ENCODE peak calls at places on chromosomes 1 and 21, in ten cellular contexts. G is upper lobe of left lung; V is activated CD8-positive, alpha-beta T cell treated with anti-CD3 and anti-CD28 coated beads, Interleukin-2, amount 10 ng/mL, durations not matched to agents 7 days and 5 days; N is CD4-positive, CD25-positive, alpha-beta regulatory T cell; H is activated T-helper 17 cell treated with anti-CD3 and anti-CD28 coated beads, Interleukin-2, amount 50 U/mL, for 72 hours; K is left lung; B is activated CD8-positive, alpha-beta memory T cell treated with anti-CD3 and anti-CD28 coated beads, Interleukin-2, amount 10 ng/mL, durations not matched to agents 7 days and 5 days; I is sciatic nerve; M is naive thymus-derived CD4-positive, alpha-beta T cell; E is PC-3. P is an unnamed sample.
A peak's percentile ranks its signal among the peaks of the same experiment; 100 is the strongest.

GRCh38 chr1:91130256-91130985 is 108.6 kb upstream of the ZNF644 start:
- ATAC-seq in E (no peak), V (no peak), H (no peak), G (no peak), B (no peak), I (no peak), K (no peak), M (no peak), N (no peak), P (no peak)

GRCh38 chr1:8006037-8006963 is 19.8 kb downstream of the ERRFI1 start:
- ATAC-seq in I (no peak), E (peak; percentile 9), V (no peak), H (no peak), K (peak; percentile 52), B (no peak), N (no peak), G (no peak), M (no peak), P (no peak)

GRCh38 chr1:59747469-59748014 is 67.2 kb upstream of the HOOK1 start:
- ATAC-seq in I (no peak), N (no peak), G (no peak), V (no peak), K (no peak), B (no peak), H (no peak), M (no peak), E (no peak), P (peak; percentile 33)

GRCh38 chr1:206722751-206723499 is 38.2 kb downstream of the MAPKAPK2 start:
- ATAC-seq in G (no peak), N (no peak), M (no peak), B (no peak), K (no peak), H (no peak), E (no peak), V (no peak), I (no peak), P (no peak)

GRCh38 chr1:79629414-79629813 is 622.9 kb upstream of the ADGRL4 start:
- ATAC-seq in M (no peak), H (no peak), V (no peak), E (no peak), B (no peak), N (no peak), G (no peak), K (no peak), I (no peak), P (no peak)

GRCh38 chr21:35048183-35048601 is 910 bp downstream of the RUNX1 start:
- ATAC-seq in H (no peak), G (peak; percentile 54), M (no peak), K (peak; percentile 29), B (peak; percentile 3), I (peak; percentile 21), E (peak; percentile 19), V (peak; percentile 15), N (no peak), P (peak; percentile 78)

GRCh38 chr1:88851303-88852063 is 39.9 kb downstream of the GTF2B start:
- ATAC-seq in H (no peak), M (peak; percentile 28), K (no peak), E (no peak), B (no peak), G (no peak), V (no peak), N (no peak), I (no peak), P (no peak)

GRCh38 chr1:181647314-181648035 is 164.2 kb downstream of the CACNA1E start:
- ATAC-seq in K (peak; percentile 75), V (no peak), N (no peak), E (no peak), H (no peak), M (no peak), I (no peak), G (no peak), B (no peak), P (no peak)

GRCh38 chr1:234661249-234661928 is 51.4 kb upstream of the IRF2BP2 start:
- ATAC-seq in H (no peak), K (no peak), M (no peak), E (no peak), B (no peak), G (no peak), N (no peak), V (no peak), I (no peak), P (no peak)

GRCh38 chr1:175267716-175268416 is 75.3 kb upstream of the KIAA0040 start:
- ATAC-seq in N (no peak), I (peak; percentile 96), K (peak; percentile 84), B (no peak), M (no peak), V (no peak), G (peak; percentile 92), H (no peak), E (no peak), P (no peak)

GRCh38 chr1:229138066-229138465 is 132.8 kb upstream of the RAB4A start:
- ATAC-seq in E (no peak), M (no peak), G (no peak), B (no peak), I (no peak), K (no peak), H (no peak), N (no peak), V (no peak), P (no peak)

GRCh38 chr1:28078680-28079626 is 9.5 kb downstream of the EYA3 start:
- ATAC-seq in B (no peak), G (no peak), E (peak; percentile 15), N (no peak), I (no peak), M (no peak), V (no peak), K (peak; percentile 78), H (peak; percentile 48), P (peak; percentile 69)

GRCh38 chr1:33654267-33654832 is 181.9 kb downstream of the ZSCAN20 start:
- ATAC-seq in G (no peak), E (peak; percentile 48), H (no peak), B (no peak), V (no peak), I (no peak), M (no peak), K (peak; percentile 69), N (no peak), P (no peak)

GRCh38 chr21:44923481-44924084 is 2.9 kb upstream of the ITGB2 start:
- ATAC-seq in I (no peak), E (no peak), B (no peak), N (no peak), M (no peak), K (no peak), G (no peak), V (no peak), H (no peak), P (no peak)

GRCh38 chr1:46983825-46984586 is 39.5 kb upstream of the CYP4X1 start:
- ATAC-seq in B (no peak), G (no peak), V (no peak), M (no peak), H (no peak), I (no peak), E (no peak), K (no peak), N (no peak), P (no peak)

GRCh38 chr1:72197786-72198185 is 84.6 kb downstream of the NEGR1 start:
- ATAC-seq in M (no peak), B (no peak), V (no peak), N (no peak), K (no peak), G (no peak), I (peak; percentile 38), E (no peak), H (no peak), P (no peak)

GRCh38 chr1:54596756-54597155 is 26.6 kb downstream of the FAM151A start:
- ATAC-seq in G (no peak), K (no peak), H (no peak), M (no peak), B (no peak), I (no peak), E (no peak), V (no peak), N (no peak), P (no peak)

GRCh38 chr1:202605515-202605914 is 104.7 kb downstream of the SYT2 start:
- ATAC-seq in I (peak; percentile 35), H (no peak), E (no peak), K (no peak), G (no peak), N (no peak), V (no peak), M (no peak), B (no peak), P (no peak)

GRCh38 chr1:206471415-206471801 is 1.1 kb downstream of the IKBKE start:
- ATAC-seq in N (no peak), M (no peak), V (peak; percentile 7), B (peak; percentile 4), I (no peak), K (no peak), G (no peak), H (peak; percentile 41), E (no peak), P (no peak)

GRCh38 chr1:1990222-1990621 is 13.4 kb downstream of the CFAP74 start:
- ATAC-seq in I (peak; percentile 87), H (no peak), K (peak; percentile 67), N (no peak), V (no peak), G (peak; percentile 41), E (no peak), M (no peak), B (no peak), P (no peak)

GRCh38 chr1:83985048-83985447 is 13.9 kb downstream of the TTLL7 start:
- ATAC-seq in N (no peak), E (no peak), I (no peak), B (no peak), V (no peak), K (no peak), G (no peak), H (no peak), M (no peak), P (no peak)

GRCh38 chr1:110335265-110335664 is 3.9 kb upstream of the RBM15 start:
- ATAC-seq in B (no peak), H (no peak), V (no peak), I (no peak), M (no peak), K (no peak), E (no peak), N (no peak), G (no peak), P (no peak)